ENCODE peak calls at places on chromosomes 3 and 15, in eight cellular contexts. O, R, V, G, X, P, B and U are unnamed samples.

GRCh38 chr3:123568034-123568433 is 16.8 kb downstream of the HACD2 start:
- DNase-seq in O (no peak), R (no peak), V (no peak), G (no peak), X (no peak), P (peak; percentile 35), B (no peak), U (no peak)

GRCh38 chr3:181998828-181999227 is 287.1 kb downstream of the SOX2 start:
- DNase-seq in O (no peak), R (no peak), V (no peak), G (no peak), X (no peak), P (no peak), B (no peak), U (no peak)

GRCh38 chr3:154220462-154220861 is 99.3 kb downstream of the ARHGEF26 start:
- DNase-seq in O (no peak), R (no peak), V (no peak), G (no peak), X (no peak), P (no peak), B (no peak), U (no peak)

GRCh38 chr3:129532261-129532660 is 3.8 kb downstream of the RHO start:
- DNase-seq in O (no peak), R (no peak), V (no peak), G (no peak), X (no peak), P (no peak), B (no peak), U (no peak)

GRCh38 chr15:61835029-61835428 is 225.2 kb downstream of the VPS13C start:
- DNase-seq in O (no peak), R (no peak), V (no peak), G (no peak), X (no peak), P (no peak), B (no peak), U (no peak)

GRCh38 chr15:67089218-67090193 is 24.1 kb downstream of the SMAD3 start:
- DNase-seq in O (no peak), R (no peak), V (no peak), G (peak; percentile 70), X (no peak), P (no peak), B (peak; percentile 66), U (no peak)

GRCh38 chr15:62857411-62857853 is 185.1 kb upstream of the TPM1 start:
- DNase-seq in O (no peak), R (no peak), V (no peak), G (peak; percentile 23), X (no peak), P (no peak), B (no peak), U (no peak)

GRCh38 chr15:74783072-74783807 is 1.4 kb downstream of the CSK start:
- DNase-seq in O (peak; percentile 26), R (no peak), V (no peak), G (no peak), X (no peak), P (no peak), B (peak; percentile 41), U (no peak)

GRCh38 chr3:182715006-182715405 is 78.3 kb upstream of the ATP11B start:
- DNase-seq in O (no peak), R (no peak), V (no peak), G (no peak), X (no peak), P (no peak), B (no peak), U (no peak)

GRCh38 chr3:176490357-176490756 is 706.9 kb downstream of the TBL1XR1 start:
- DNase-seq in O (no peak), R (no peak), V (no peak), G (no peak), X (no peak), P (no peak), B (no peak), U (no peak)

GRCh38 chr3:175155172-175155571 is 296.0 kb downstream of the NAALADL2 start:
- DNase-seq in O (no peak), R (peak; percentile 23), V (no peak), G (no peak), X (no peak), P (no peak), B (no peak), U (no peak)

GRCh38 chr3:107992976-107993684 is 97.7 kb downstream of the CD47 start:
- DNase-seq in O (peak; percentile 22), R (no peak), V (no peak), G (peak; percentile 7), X (peak; percentile 36), P (no peak), B (peak; percentile 86), U (no peak)

GRCh38 chr3:126208618-126209256 is 28.4 kb upstream of the ALDH1L1 start:
- DNase-seq in O (peak; percentile 90), R (peak; percentile 84), V (peak; percentile 73), G (peak; percentile 89), X (peak; percentile 87), P (peak; percentile 46), B (peak; percentile 98), U (no peak)

DNA sequence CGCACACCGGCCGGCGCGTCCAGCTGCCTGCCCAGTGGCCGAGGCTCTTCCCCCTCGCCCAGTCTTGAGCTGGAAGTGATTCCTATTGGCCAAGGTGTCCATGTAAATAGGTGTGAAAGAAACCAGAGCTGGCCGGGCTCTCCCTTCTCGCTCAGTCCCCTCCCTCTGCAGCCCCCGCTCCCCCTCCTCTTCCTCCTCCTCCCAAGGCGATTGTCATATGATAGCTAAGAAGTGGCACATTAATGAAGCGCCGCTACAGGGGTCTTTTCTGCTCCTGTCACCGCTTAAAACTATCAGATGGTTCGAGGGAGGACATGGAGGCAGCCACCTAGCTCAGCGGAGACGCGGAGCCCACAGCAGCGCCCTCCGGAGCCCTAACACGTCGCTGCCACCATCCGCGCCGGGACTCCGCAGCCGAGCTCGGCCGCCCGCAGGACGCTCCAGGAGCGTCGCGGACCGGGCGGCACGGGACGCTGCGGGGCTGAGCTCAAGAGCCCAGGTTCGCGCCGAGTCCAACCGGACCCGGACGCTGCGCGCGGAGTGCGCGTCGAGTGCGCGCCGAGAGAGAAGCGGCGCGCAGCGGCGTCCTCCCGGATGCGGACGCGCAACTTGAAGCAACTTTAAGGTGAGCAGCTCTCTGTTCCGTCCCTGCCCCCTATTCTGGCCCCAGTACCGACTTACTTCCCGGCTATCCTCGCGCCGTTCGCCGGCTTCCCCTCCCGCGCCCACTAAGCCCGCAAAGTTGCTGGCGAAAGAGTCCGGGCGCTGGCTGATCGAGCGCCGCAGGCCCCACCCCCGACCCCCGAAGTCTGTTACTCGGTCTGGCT is at the start of gene FOXB1:
- DNase-seq in O (no peak), R (no peak), V (no peak), G (no peak), X (no peak), P (no peak), B (no peak), U (no peak)
- H3K4me3 ChIP-seq in O (no peak within 1 kb of the TSS), R (no peak within 1 kb of the TSS), V (no peak within 1 kb of the TSS), G (peak within 1 kb of the TSS; percentile 47), X (peak within 1 kb of the TSS; percentile 11), P (no peak within 1 kb of the TSS), B (no peak within 1 kb of the TSS), U (peak within 1 kb of the TSS; percentile 54)

GRCh38 chr3:115062412-115062956 is 84.6 kb downstream of the ZBTB20 start:
- DNase-seq in O (peak; percentile 18), R (no peak), V (no peak), G (no peak), X (no peak), P (no peak), B (peak; percentile 75), U (no peak)
- H3K4me3 ChIP-seq in O (no peak overlapping the region), R (no peak overlapping the region), V (no peak overlapping the region), G (no peak overlapping the region), X (no peak overlapping the region), P (no peak overlapping the region), B (no peak overlapping the region), U (no peak overlapping the region)

GRCh38 chr15:52797625-52798501 is 7.7 kb upstream of the ONECUT1 start:
- DNase-seq in O (no peak), R (no peak), V (no peak), G (no peak), X (no peak), P (no peak), B (no peak), U (no peak)
- H3K4me3 ChIP-seq in O (no peak overlapping the region), R (peak overlapping the region; percentile 6), V (no peak overlapping the region), G (no peak overlapping the region), X (peak overlapping the region; percentile 8), P (no peak overlapping the region), B (no peak overlapping the region), U (no peak overlapping the region)

GRCh38 chr3:48472923-48473616 is 26.5 kb downstream of the ATRIP start:
- DNase-seq in O (peak; percentile 94), R (peak; percentile 88), V (peak; percentile 84), G (peak; percentile 92), X (peak; percentile 94), P (peak; percentile 84), B (peak; percentile 94), U (peak; percentile 94)

GRCh38 chr3:48476426-48477053 is 27.4 kb downstream of the SHISA5 start:
- DNase-seq in O (no peak), R (no peak), V (no peak), G (no peak), X (no peak), P (no peak), B (no peak), U (no peak)

GRCh38 chr3:48474619-48475018 is 28.1 kb downstream of the ATRIP start:
- DNase-seq in O (no peak), R (no peak), V (no peak), G (no peak), X (no peak), P (no peak), B (no peak), U (peak; percentile 99)

GRCh38 chr3:48473617-48473952 is 27.0 kb downstream of the ATRIP start:
- DNase-seq in O (no peak), R (no peak), V (no peak), G (no peak), X (no peak), P (no peak), B (no peak), U (no peak)

DNA sequence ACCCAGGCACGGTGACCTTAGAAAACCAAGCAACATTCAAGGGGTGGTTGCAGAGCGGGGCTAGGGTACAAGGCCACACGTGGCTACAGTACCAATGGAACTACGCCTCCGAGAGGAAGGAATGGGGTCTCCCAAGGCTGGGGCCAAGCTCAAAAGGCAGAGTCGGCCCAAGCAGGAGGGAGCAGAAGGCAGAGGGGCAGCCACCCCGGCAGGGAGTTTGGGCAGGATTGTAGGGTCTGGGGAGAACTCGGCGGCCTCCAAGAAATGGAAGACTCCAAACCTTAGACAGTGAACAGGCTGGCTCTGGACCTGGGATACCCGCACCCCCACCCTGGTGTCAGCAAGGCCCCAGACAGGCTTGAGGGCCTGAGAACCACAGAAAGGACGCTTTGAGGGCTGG is 28.7 kb downstream of the ATRIP start:
- DNase-seq in O (no peak), R (no peak), V (no peak), G (no peak), X (no peak), P (no peak), B (no peak), U (no peak)
- H3K4me3 ChIP-seq in O (no peak overlapping the region), R (no peak overlapping the region), V (no peak overlapping the region), G (no peak overlapping the region), X (no peak overlapping the region), P (no peak overlapping the region), B (no peak overlapping the region), U (no peak overlapping the region)

GRCh38 chr15:96340348-96340610 is 9.8 kb downstream of the NR2F2 start:
- DNase-seq in O (no peak), R (no peak), V (no peak), G (no peak), X (no peak), P (no peak), B (no peak), U (no peak)
- H3K4me3 ChIP-seq in O (peak overlapping the region; percentile 96), R (peak overlapping the region; percentile 52), V (peak overlapping the region; percentile 79), G (peak overlapping the region; percentile 67), X (peak overlapping the region; percentile 94), P (peak overlapping the region; percentile 41), B (peak overlapping the region; percentile 83), U (peak overlapping the region; percentile 46)